ENCODE peak calls at places on chromosomes 13 and 19, in eight cellular contexts. R is PC-3, I is suprapubic skin, C is neural crest cell, V is T-helper 17 cell, Z is cardiac muscle cell, Y is SK-MEL-5, Q is anterior cingulate cortex. T is an unnamed sample.
A peak's percentile ranks its signal among the peaks of the same experiment; 100 is the strongest.

GRCh38 chr19:53808710-53809125 is 15.4 kb downstream of the NLRP12 start:
- DNase-seq in V (no peak), Z (peak; percentile 55), C (no peak), I (no peak), Q (no peak), Y (peak; percentile 58), R (peak; percentile 76), T (no peak)

GRCh38 chr19:12364391-12365093 is 941 bp downstream of the ZNF442 start:
- DNase-seq in I (peak; percentile 83), Q (no peak), C (peak; percentile 20), V (no peak), R (no peak), Z (peak; percentile 27), Y (no peak), T (no peak)

GRCh38 chr19:694481-695349 is 537 bp downstream of the PRSS57 start:
- DNase-seq in R (no peak), Q (no peak), Z (no peak), V (no peak), I (no peak), Y (no peak), C (no peak), T (no peak)

GRCh38 chr13:76836311-76836710 is 49.9 kb downstream of the KCTD12 start:
- DNase-seq in C (no peak), I (no peak), Z (no peak), Q (no peak), Y (no peak), R (peak; percentile 56), V (no peak), T (no peak)

GRCh38 chr13:42553098-42554046 is 20.6 kb upstream of the TNFSF11 start:
- DNase-seq in Z (no peak), Q (no peak), C (no peak), I (no peak), V (no peak), Y (no peak), R (peak; percentile 76), T (no peak)

GRCh38 chr13:112726018-112726767 is 36.4 kb downstream of the ATP11A start:
- DNase-seq in C (no peak), I (no peak), Z (no peak), V (no peak), Y (no peak), Q (no peak), R (peak; percentile 6), T (peak; percentile 28)

GRCh38 chr19:10766681-10767201 is 48.9 kb downstream of the DNM2 start:
- DNase-seq in Y (no peak), Z (no peak), Q (peak; percentile 43), R (no peak), C (no peak), V (no peak), I (no peak), T (no peak)

GRCh38 chr13:106343831-106344230 is 191.6 kb downstream of the EFNB2 start:
- DNase-seq in Q (no peak), I (no peak), C (no peak), Y (no peak), V (no peak), Z (no peak), R (no peak), T (no peak)

GRCh38 chr13:111042661-111043226 is 72.4 kb upstream of the ARHGEF7 start:
- DNase-seq in R (no peak), I (no peak), Z (no peak), Y (no peak), V (no peak), C (no peak), Q (no peak), T (no peak)

GRCh38 chr19:8253678-8254077 is 44.5 kb downstream of the CERS4 start:
- DNase-seq in R (no peak), V (no peak), Q (no peak), C (no peak), Z (no peak), I (no peak), Y (no peak), T (no peak)

GRCh38 chr19:47813304-47813994 is 8.3 kb upstream of the CRX start:
- DNase-seq in I (no peak), Z (peak; percentile 90), C (peak; percentile 92), V (peak; percentile 67), Y (peak; percentile 85), Q (no peak), R (peak; percentile 69), T (no peak)

GRCh38 chr19:3387645-3388589 is 21.5 kb downstream of the NFIC start:
- DNase-seq in Q (peak; percentile 90), C (no peak), Z (no peak), I (peak; percentile 93), Y (no peak), R (no peak), V (no peak), T (peak; percentile 86)

T was measured in RWPE2.